ENCODE peak calls at places on chromosomes 4 and X, in four cellular contexts. L is pancreas, U is mucosa of descending colon, C is foreskin fibroblast. F is an unnamed sample.

GRCh38 chr4:100649478-100649877 is 131.7 kb upstream of the EMCN start:
- DNase-seq in L (no peak), U (no peak), C (no peak), F (no peak)

GRCh38 chr4:165464813-165465381 is 86.1 kb downstream of the CPE start:
- DNase-seq in L (no peak), U (peak), C (peak), F (peak)

GRCh38 chr4:38124961-38125360 is 164.8 kb downstream of the PTTG2 start:
- DNase-seq in L (no peak), U (no peak), C (no peak), F (no peak)

GRCh38 chr4:61517144-61517543 is 317.0 kb downstream of the ADGRL3 start:
- DNase-seq in L (no peak), U (peak), C (no peak), F (no peak)

GRCh38 chr4:134906404-134907023 is 704.9 kb upstream of the PABPC4L start:
- DNase-seq in L (no peak), U (peak), C (no peak), F (no peak)

GRCh38 chr4:163988921-163989320 is 494.4 kb downstream of the TMA16 start:
- DNase-seq in L (no peak), U (no peak), C (no peak), F (no peak)

GRCh38 chr4:20625460-20625859 is 74.8 kb upstream of the PACRGL start:
- DNase-seq in L (no peak), U (peak), C (no peak), F (no peak)

GRCh38 chr4:141391771-141392170 is 171.1 kb downstream of the ZNF330 start:
- DNase-seq in L (no peak), U (no peak), C (no peak), F (peak)

GRCh38 chrX:21885568-21885967 is 29.8 kb downstream of the YY2 start:
- DNase-seq in L (no peak), U (no peak), C (peak), F (no peak)

GRCh38 chr4:167614866-167615265 is 380.6 kb upstream of the SPOCK3 start:
- DNase-seq in L (no peak), U (no peak), C (no peak), F (no peak)

GRCh38 chr4:79050521-79050880 is 111.3 kb upstream of the PAQR3 start:
- DNase-seq in L (no peak), U (no peak), C (no peak), F (no peak)

GRCh38 chr4:133869486-133869885 is 332.1 kb downstream of the PABPC4L start:
- DNase-seq in L (no peak), U (no peak), C (no peak), F (no peak)

GRCh38 chr4:152970102-152970820 is 34.1 kb downstream of the FHDC1 start:
- DNase-seq in L (no peak), U (no peak), C (no peak), F (peak)

GRCh38 chr4:90841676-90842075 is 714.5 kb downstream of the CCSER1 start:
- DNase-seq in L (no peak), U (no peak), C (no peak), F (no peak)

GRCh38 chr4:6087669-6088068 is 69.4 kb upstream of the C4orf50 start:
- DNase-seq in L (no peak), U (no peak), C (no peak), F (peak)

GRCh38 chr4:10032625-10033024 is 11.3 kb upstream of the SLC2A9 start:
- DNase-seq in L (no peak), U (no peak), C (peak), F (peak)

GRCh38 chr4:183326853-183327252 is 4.6 kb upstream of the CLDN24 start:
- DNase-seq in L (no peak), U (no peak), C (no peak), F (peak)

GRCh38 chrX:21985332-21985777 is 44.8 kb downstream of the SMS start:
- DNase-seq in L (peak), U (peak), C (peak), F (peak)

GRCh38 chr4:1109898-1110506 is 3.4 kb downstream of the RNF212 start:
- DNase-seq in L (no peak), U (peak), C (no peak), F (no peak)

GRCh38 chrX:97622111-97622510 is 738.4 kb downstream of the RPA4 start:
- DNase-seq in L (no peak), U (no peak), C (no peak), F (no peak)

GRCh38 chr4:147157860-147158701 is 212.4 kb upstream of the TTC29 start:
- DNase-seq in L (no peak), U (no peak), C (no peak), F (peak)

GRCh38 chr4:180134116-180134866 is 2108.9 kb upstream of the TENM3 start:
- DNase-seq in L (no peak), U (peak), C (no peak), F (no peak)

GRCh38 chr4:98749206-98749605 is 90.8 kb upstream of the TSPAN5 start:
- DNase-seq in L (no peak), U (no peak), C (no peak), F (peak)

GRCh38 chr4:129738175-129738574 is 642.2 kb downstream of the C4orf33 start:
- DNase-seq in L (no peak), U (no peak), C (no peak), F (no peak)

DNA sequence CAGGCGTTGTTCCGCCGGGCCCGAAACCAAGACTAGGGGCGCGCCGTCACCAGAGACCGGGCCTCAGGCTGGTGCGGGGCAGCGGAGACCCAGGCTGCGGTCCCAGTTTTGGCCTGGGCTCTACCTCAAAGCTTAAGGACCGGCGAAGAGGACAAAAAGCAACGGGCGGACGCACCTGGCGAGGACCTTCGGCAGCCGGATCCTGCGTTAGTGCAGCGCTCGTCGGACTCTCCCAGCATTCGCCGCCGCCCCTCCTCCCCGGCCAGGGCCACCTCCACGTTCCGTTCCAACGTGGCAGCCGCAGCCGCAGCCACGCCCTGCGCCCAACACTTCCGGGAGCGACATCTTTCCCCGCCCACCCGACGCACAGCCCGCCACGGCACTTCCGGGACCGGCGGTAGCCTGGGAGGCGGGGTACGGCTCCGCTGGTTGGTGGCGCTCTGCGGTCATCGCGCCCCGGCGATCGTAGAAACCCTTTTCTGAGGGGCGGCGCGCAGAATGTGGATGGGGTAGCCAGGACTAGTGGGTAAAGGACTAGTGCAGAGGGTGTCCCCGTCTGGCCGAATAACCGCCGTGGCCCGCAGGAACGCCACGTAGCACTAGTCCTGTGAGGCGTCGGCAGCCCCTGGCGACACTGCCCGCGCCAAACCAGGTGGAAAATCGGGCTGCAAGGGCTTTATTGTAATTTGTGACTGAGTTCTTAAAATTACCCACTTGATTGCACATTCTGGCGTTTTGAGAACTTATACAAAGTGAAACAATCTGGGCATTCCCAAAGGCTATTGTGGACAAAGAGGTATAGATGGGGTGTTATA is at the start of gene SEC31A:
- DNase-seq in L (peak), U (peak), C (peak), F (peak)
- TF ChIP-seq CTCF in L (no peak), U (no peak), C (no peak), F (no peak)

GRCh38 chr4:53478671-53479456 is 101.4 kb downstream of the FIP1L1 start:
- DNase-seq in L (no peak), U (no peak), C (peak), F (peak)

GRCh38 chr4:53476232-53477037 is 99.0 kb downstream of the FIP1L1 start:
- DNase-seq in L (no peak), U (no peak), C (peak), F (peak)

GRCh38 chr4:53479731-53480525 is 102.5 kb downstream of the FIP1L1 start:
- DNase-seq in L (no peak), U (no peak), C (peak), F (peak)

GRCh38 chr4:53477666-53478065 is 100.2 kb downstream of the FIP1L1 start:
- DNase-seq in L (no peak), U (no peak), C (no peak), F (peak)

DNA sequence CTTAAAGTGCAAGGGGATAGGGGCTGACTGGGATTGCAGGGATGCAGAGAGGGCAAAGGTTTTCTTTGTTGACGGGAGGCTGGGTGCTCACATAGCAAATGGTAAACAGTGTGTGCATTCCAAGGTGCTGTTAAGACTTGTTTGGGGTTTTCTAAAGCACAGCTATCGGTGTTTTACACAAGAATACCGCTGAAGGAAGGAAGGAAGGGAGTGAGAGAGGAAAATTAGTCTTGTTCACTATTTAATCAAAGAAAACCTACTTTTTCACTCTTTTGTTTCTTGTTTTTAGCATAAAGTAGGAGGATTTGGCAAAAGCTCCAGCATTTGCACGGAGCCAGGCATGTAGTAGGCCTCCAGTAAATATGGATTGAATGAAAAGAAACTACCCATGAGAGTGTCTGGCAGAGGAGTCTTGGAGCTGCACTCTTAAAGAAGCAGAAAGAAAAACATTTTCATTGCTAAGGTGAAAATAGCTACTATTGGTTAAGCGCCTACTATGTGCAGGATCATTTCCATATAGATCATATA is 99.7 kb downstream of the FIP1L1 start:
- DNase-seq in L (no peak), U (no peak), C (no peak), F (no peak)
- H3K4me3 ChIP-seq in L (no peak), U (no peak), C (no peak), F (no peak)

GRCh38 chr4:73258668-73259551 is at the start of gene ANKRD17:
- DNase-seq in L (peak), U (peak), C (peak), F (peak)
- TF ChIP-seq CTCF in L (no peak), U (no peak), C (no peak), F (no peak)

DNA sequence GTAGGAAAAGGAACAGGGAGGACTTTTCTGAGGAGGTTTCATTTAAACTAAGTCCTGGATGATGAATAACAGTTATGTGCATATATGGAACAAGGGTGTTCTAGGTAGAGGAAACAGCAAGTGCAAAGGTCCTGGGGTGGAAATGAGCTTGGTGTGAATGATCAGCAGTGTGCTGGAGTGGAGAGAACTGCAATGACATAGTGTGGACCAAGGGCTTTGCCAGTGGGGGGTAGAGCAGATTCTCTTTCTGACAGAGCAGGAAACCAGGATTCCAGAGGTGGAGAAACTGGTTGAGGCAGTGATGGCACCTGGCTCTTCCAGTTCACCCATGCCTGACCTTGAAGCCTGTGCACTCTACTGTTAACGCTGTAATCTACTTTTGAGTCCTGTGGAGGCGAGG is 1.7 kb downstream of the PPP1R3F start:
- DNase-seq in L (no peak), U (no peak), C (no peak), F (no peak)
- H3K4me3 ChIP-seq in L (peak), U (no peak), C (peak), F (no peak)

GRCh38 chrX:1526565-1526964 is 10.4 kb downstream of the P2RY8 start:
- DNase-seq in L (no peak), U (no peak), C (no peak), F (no peak)
- TF ChIP-seq CTCF in L (no peak), U (no peak), C (no peak), F (no peak)

GRCh38 chr4:176001171-176002006 is 64.3 kb upstream of the WDR17 start:
- DNase-seq in L (peak), U (no peak), C (no peak), F (peak)

GRCh38 chr4:175998782-175999181 is 66.9 kb upstream of the WDR17 start:
- DNase-seq in L (no peak), U (no peak), C (no peak), F (no peak)

GRCh38 chr4:175999944-176000343 is 65.7 kb upstream of the WDR17 start:
- DNase-seq in L (no peak), U (no peak), C (no peak), F (no peak)

GRCh38 chr4:175996231-175996630 is 69.4 kb upstream of the WDR17 start:
- DNase-seq in L (no peak), U (no peak), C (no peak), F (no peak)

DNA sequence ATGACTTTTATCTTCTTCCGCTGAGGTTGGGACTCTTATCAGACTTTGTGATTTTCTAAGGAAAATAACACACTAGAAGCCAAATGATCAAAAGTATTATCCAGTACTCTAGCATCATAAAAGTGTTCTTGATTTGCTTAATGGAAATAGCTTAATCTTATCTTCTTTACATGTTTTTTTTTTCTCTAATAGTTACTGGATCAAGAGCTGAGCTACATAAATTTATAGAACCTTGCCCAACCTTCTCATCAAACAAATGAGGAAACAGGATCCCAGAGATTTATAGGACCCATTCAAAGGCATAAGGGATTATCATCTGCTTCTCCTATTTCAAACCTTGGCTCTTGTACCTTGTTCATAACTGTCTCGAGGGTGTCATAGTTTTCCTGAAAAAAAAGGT is 68.3 kb upstream of the WDR17 start:
- DNase-seq in L (no peak), U (no peak), C (no peak), F (no peak)
- H3K4me3 ChIP-seq in L (no peak), U (no peak), C (no peak), F (no peak)

DNA sequence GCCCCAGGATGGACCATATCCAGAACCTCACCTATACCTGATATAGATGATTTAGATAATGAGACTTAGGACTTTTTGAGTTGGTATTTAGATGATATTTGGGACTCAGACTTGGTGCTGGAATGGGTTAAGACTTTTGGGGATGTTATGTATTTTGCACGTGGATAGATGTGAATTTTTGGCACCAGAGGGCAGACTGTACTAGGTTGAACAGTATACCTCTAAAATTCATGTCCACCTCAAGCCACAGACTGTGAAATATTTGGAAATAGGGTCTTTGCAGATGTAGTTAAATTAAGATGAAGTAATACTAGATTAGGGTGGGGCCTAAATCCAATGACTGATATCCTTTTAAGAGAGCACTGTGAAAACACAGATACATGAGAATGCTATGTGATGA is 15.6 kb downstream of the RBM41 start:
- DNase-seq in L (no peak), U (peak), C (no peak), F (peak)
- TF ChIP-seq CTCF in L (no peak), U (no peak), C (no peak), F (peak)

DNA sequence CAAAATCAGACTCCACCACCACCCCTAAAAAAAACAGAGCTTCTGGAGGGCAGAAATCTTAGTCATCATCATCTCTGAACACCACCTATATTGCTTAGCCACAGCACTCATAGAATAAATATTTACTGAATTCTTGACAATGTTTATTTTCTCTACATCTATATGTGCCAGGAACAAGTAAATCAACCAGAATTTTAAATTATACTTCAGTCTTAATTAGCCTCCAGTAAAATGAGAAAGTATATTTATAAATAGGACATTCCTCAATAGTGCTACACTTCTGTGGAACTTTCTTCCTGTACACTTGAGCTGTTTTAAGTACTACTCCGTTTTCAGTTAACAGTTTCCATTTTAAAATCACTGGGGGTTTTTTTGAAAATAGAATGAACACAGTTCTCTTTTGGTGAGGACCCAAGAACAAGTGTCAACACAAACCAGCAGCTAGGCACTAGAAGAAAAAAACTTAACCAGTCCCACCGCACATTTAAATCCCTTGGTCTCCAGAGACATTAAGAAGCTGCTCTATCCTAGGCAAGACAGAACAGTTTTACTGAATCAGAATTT is 25.5 kb downstream of the SMIM14 start:
- DNase-seq in L (no peak), U (no peak), C (peak), F (peak)
- H3K4me3 ChIP-seq in L (no peak), U (no peak), C (no peak), F (no peak)

DNA sequence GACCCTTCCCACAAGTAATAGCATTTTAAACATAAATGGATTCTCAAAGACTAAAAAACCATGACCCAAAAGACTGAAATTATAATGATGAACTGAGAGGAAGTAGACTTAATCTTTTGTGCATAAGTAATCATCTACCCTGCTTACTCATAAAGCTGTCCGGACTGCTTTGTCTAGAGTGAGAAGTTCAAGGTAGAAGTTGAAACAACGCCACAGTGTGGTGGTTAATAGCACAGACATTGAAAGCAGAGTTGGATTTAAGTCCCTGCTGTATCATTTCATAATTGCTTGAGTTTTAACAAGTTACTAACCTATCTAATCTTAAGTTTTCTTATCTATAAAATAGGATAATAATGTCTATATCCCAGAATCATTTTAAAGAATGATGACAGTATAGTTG is 346.5 kb downstream of the CENPC start:
- DNase-seq in L (no peak), U (no peak), C (no peak), F (peak)
- TF ChIP-seq CTCF in L (no peak), U (no peak), C (no peak), F (no peak)

F was measured in fibroblast of mammary gland.